ENCODE peak calls at places on chromosomes 7 and 10, in six cellular contexts. One of them, this sample, is unnamed.

GRCh38 chr7:99392659-99393362 is 15.6 kb downstream of the PDAP1 start:
- DNase-seq in NB4: no peak
- DNase-seq in IMR-90: no peak
- DNase-seq in prostate gland: peak; percentile 69
- DNase-seq in colonic mucosa: peak; percentile 91
- DNase-seq in bronchial epithelial cell: peak; percentile 65
- DNase-seq in this sample: no peak

GRCh38 chr7:158394936-158395335 is 192.7 kb downstream of the PTPRN2 start:
- DNase-seq in NB4: peak; percentile 36
- DNase-seq in IMR-90: no peak
- DNase-seq in prostate gland: no peak
- DNase-seq in colonic mucosa: peak; percentile 66
- DNase-seq in bronchial epithelial cell: no peak
- DNase-seq in this sample: peak; percentile 48

GRCh38 chr7:11775401-11775800 is 56.6 kb downstream of the THSD7A start:
- DNase-seq in NB4: no peak
- DNase-seq in IMR-90: no peak
- DNase-seq in prostate gland: no peak
- DNase-seq in colonic mucosa: no peak
- DNase-seq in bronchial epithelial cell: no peak
- DNase-seq in this sample: no peak

GRCh38 chr10:69644658-69645295 is 14.7 kb downstream of the FAM241B start:
- DNase-seq in NB4: peak; percentile 59
- DNase-seq in IMR-90: peak; percentile 41
- DNase-seq in prostate gland: peak; percentile 45
- DNase-seq in colonic mucosa: peak; percentile 57
- DNase-seq in bronchial epithelial cell: peak; percentile 49
- DNase-seq in this sample: peak; percentile 73

GRCh38 chr7:116978006-116978405 is 24.7 kb downstream of the ST7 start:
- DNase-seq in NB4: no peak
- DNase-seq in IMR-90: no peak
- DNase-seq in prostate gland: no peak
- DNase-seq in colonic mucosa: no peak
- DNase-seq in bronchial epithelial cell: no peak
- DNase-seq in this sample: no peak

GRCh38 chr7:91168766-91169518 is 95.3 kb upstream of the FZD1 start:
- DNase-seq in NB4: no peak
- DNase-seq in IMR-90: peak; percentile 68
- DNase-seq in prostate gland: no peak
- DNase-seq in colonic mucosa: no peak
- DNase-seq in bronchial epithelial cell: no peak
- DNase-seq in this sample: no peak

GRCh38 chr7:37107047-37107446 is 341.6 kb downstream of the ELMO1 start:
- DNase-seq in NB4: no peak
- DNase-seq in IMR-90: no peak
- DNase-seq in prostate gland: no peak
- DNase-seq in colonic mucosa: no peak
- DNase-seq in bronchial epithelial cell: no peak
- DNase-seq in this sample: no peak

GRCh38 chr10:102306006-102306405 is 60.7 kb downstream of the GBF1 start:
- DNase-seq in NB4: no peak
- DNase-seq in IMR-90: no peak
- DNase-seq in prostate gland: no peak
- DNase-seq in colonic mucosa: no peak
- DNase-seq in bronchial epithelial cell: no peak
- DNase-seq in this sample: no peak

GRCh38 chr7:87507446-87507845 is 32.0 kb upstream of the ABCB4 start:
- DNase-seq in NB4: no peak
- DNase-seq in IMR-90: no peak
- DNase-seq in prostate gland: no peak
- DNase-seq in colonic mucosa: no peak
- DNase-seq in bronchial epithelial cell: peak; percentile 2
- DNase-seq in this sample: peak; percentile 17

GRCh38 chr7:134262322-134262721 is 54.4 kb downstream of the SLC35B4 start:
- DNase-seq in NB4: no peak
- DNase-seq in IMR-90: no peak
- DNase-seq in prostate gland: no peak
- DNase-seq in colonic mucosa: no peak
- DNase-seq in bronchial epithelial cell: no peak
- DNase-seq in this sample: no peak

GRCh38 chr10:79246209-79246581 is 101.1 kb upstream of the PPIF start:
- DNase-seq in NB4: no peak
- DNase-seq in IMR-90: no peak
- DNase-seq in prostate gland: no peak
- DNase-seq in colonic mucosa: no peak
- DNase-seq in bronchial epithelial cell: no peak
- DNase-seq in this sample: peak; percentile 21

GRCh38 chr7:133854739-133855138 is 272.4 kb upstream of the LRGUK start:
- DNase-seq in NB4: peak; percentile 60
- DNase-seq in IMR-90: peak; percentile 76
- DNase-seq in prostate gland: peak; percentile 12
- DNase-seq in colonic mucosa: no peak
- DNase-seq in bronchial epithelial cell: peak; percentile 61
- DNase-seq in this sample: peak; percentile 52

GRCh38 chr7:101671783-101672356 is 42.8 kb upstream of the MYL10 start:
- DNase-seq in NB4: no peak
- DNase-seq in IMR-90: no peak
- DNase-seq in prostate gland: no peak
- DNase-seq in colonic mucosa: no peak
- DNase-seq in bronchial epithelial cell: no peak
- DNase-seq in this sample: no peak

GRCh38 chr10:72736176-72736795 is 44.3 kb downstream of the MCU start:
- DNase-seq in NB4: peak; percentile 15
- DNase-seq in IMR-90: peak; percentile 49
- DNase-seq in prostate gland: no peak
- DNase-seq in colonic mucosa: no peak
- DNase-seq in bronchial epithelial cell: peak; percentile 69
- DNase-seq in this sample: no peak

GRCh38 chr10:13991353-13991752 is 339.4 kb downstream of the FRMD4A start:
- DNase-seq in NB4: no peak
- DNase-seq in IMR-90: no peak
- DNase-seq in prostate gland: peak; percentile 24
- DNase-seq in colonic mucosa: no peak
- DNase-seq in bronchial epithelial cell: no peak
- DNase-seq in this sample: no peak

GRCh38 chr10:92024700-92025099 is 101.1 kb downstream of the BTAF1 start:
- DNase-seq in NB4: no peak
- DNase-seq in IMR-90: peak; percentile 23
- DNase-seq in prostate gland: no peak
- DNase-seq in colonic mucosa: no peak
- DNase-seq in bronchial epithelial cell: no peak
- DNase-seq in this sample: no peak

GRCh38 chr7:135602304-135602703 is 44.6 kb downstream of the NUP205 start:
- DNase-seq in NB4: no peak
- DNase-seq in IMR-90: peak; percentile 36
- DNase-seq in prostate gland: no peak
- DNase-seq in colonic mucosa: no peak
- DNase-seq in bronchial epithelial cell: peak; percentile 4
- DNase-seq in this sample: peak; percentile 27

GRCh38 chr7:43756368-43757072 is 2.0 kb upstream of the BLVRA start:
- DNase-seq in NB4: peak; percentile 54
- DNase-seq in IMR-90: peak; percentile 85
- DNase-seq in prostate gland: no peak
- DNase-seq in colonic mucosa: peak; percentile 16
- DNase-seq in bronchial epithelial cell: peak; percentile 44
- DNase-seq in this sample: peak; percentile 54

GRCh38 chr7:43752411-43752810 is 6.1 kb upstream of the BLVRA start:
- DNase-seq in NB4: no peak
- DNase-seq in IMR-90: no peak
- DNase-seq in prostate gland: no peak
- DNase-seq in colonic mucosa: no peak
- DNase-seq in bronchial epithelial cell: no peak
- DNase-seq in this sample: no peak

GRCh38 chr7:43753401-43753800 is 5.1 kb upstream of the BLVRA start:
- DNase-seq in NB4: no peak
- DNase-seq in IMR-90: no peak
- DNase-seq in prostate gland: no peak
- DNase-seq in colonic mucosa: no peak
- DNase-seq in bronchial epithelial cell: no peak
- DNase-seq in this sample: no peak

GRCh38 chr7:43754596-43754995 is 3.9 kb upstream of the BLVRA start:
- DNase-seq in NB4: no peak
- DNase-seq in IMR-90: no peak
- DNase-seq in prostate gland: no peak
- DNase-seq in colonic mucosa: no peak
- DNase-seq in bronchial epithelial cell: no peak
- DNase-seq in this sample: no peak

GRCh38 chr7:43753843-43754242 is 4.6 kb upstream of the BLVRA start:
- DNase-seq in NB4: no peak
- DNase-seq in IMR-90: no peak
- DNase-seq in prostate gland: no peak
- DNase-seq in colonic mucosa: no peak
- DNase-seq in bronchial epithelial cell: no peak
- DNase-seq in this sample: no peak
- TF ChIP-seq CTCF in NB4: no peak
- TF ChIP-seq CTCF in IMR-90: no peak
- TF ChIP-seq CTCF in prostate gland: no peak
- TF ChIP-seq CTCF in colonic mucosa: no peak
- TF ChIP-seq CTCF in bronchial epithelial cell: no peak
- TF ChIP-seq CTCF in this sample: no peak

DNA sequence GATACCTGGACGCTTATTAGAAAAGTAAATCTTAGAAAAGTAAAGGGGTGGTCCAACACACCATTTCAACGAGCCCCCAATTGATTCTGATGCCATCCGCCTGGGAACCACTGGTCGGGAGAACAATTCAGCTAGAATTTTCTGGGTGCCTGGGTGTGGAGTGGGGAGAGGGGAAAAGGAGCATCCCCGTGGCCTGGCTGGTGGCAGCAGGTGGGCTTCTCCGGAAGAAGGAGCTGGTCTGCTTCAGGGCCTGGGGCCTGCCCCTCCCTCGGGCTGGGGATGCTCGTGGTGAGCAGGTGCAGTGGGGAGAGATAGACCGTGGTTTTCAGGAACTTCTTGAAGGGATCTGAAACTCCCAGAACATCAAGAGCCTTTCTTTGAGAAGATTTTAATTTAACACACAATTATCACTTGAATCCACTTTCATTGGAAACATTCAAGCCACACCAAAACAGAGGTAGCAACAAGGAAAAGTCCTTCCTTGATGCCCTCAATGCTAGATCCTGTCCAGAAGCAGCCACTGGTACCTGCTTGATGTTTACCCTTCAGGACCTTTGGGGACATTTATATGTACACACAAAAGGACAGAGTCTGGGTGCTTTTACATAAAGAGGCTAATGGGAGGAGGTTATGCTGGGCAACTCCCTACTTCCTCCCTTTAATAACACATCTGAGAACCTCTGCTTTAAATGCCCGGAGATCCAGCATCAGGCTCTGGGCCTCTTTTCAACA is 39.7 kb upstream of the DUSP5 start:
- DNase-seq in NB4: peak; percentile 34
- DNase-seq in IMR-90: no peak
- DNase-seq in prostate gland: no peak
- DNase-seq in colonic mucosa: no peak
- DNase-seq in bronchial epithelial cell: no peak
- DNase-seq in this sample: no peak
- TF ChIP-seq CTCF in NB4: no peak
- TF ChIP-seq CTCF in IMR-90: no peak
- TF ChIP-seq CTCF in prostate gland: no peak
- TF ChIP-seq CTCF in colonic mucosa: no peak
- TF ChIP-seq CTCF in bronchial epithelial cell: no peak
- TF ChIP-seq CTCF in this sample: no peak

DNA sequence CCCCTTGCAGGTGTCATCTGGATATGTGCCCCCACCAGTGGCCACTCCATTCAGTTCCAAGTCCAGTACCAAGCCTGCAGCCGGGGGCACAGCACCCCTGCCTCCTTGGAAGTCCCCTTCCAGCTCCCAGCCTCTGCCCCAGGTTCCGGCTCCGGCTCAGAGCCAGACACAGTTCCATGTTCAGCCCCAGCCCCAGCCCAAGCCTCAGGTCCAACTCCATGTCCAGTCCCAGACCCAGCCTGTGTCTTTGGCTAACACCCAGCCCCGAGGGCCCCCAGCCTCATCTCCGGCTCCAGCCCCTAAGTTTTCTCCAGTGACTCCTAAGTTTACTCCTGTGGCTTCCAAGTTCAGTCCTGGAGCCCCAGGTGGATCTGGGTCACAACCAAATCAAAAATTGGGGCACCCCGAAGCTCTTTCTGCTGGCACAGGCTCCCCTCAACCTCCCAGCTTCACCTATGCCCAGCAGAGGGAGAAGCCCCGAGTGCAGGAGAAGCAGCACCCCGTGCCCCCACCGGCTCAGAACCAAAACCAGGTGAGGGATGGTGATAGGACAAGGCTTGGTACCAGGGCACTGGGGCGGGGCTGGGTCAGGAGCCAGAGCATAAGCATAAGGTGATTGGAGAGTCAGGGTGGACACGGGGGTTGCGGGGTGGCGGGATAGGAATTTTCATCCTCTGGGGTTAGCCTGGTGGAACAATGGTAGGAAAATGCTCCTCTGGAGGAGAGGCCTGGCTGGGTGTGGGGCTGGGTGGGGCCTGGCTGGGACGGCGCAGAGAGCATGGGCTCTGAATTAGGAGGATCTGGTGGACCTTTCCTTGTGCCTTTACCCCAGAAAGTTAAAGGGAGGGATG is 1.9 kb downstream of the ZYX start:
- DNase-seq in NB4: no peak
- DNase-seq in IMR-90: no peak
- DNase-seq in prostate gland: no peak
- DNase-seq in colonic mucosa: no peak
- DNase-seq in bronchial epithelial cell: no peak
- DNase-seq in this sample: no peak
- TF ChIP-seq CTCF in NB4: no peak
- TF ChIP-seq CTCF in IMR-90: no peak
- TF ChIP-seq CTCF in prostate gland: no peak
- TF ChIP-seq CTCF in colonic mucosa: no peak
- TF ChIP-seq CTCF in bronchial epithelial cell: no peak
- TF ChIP-seq CTCF in this sample: no peak

GRCh38 chr7:40833541-40834234 is 698.9 kb downstream of the SUGCT start:
- DNase-seq in NB4: no peak
- DNase-seq in IMR-90: peak; percentile 55
- DNase-seq in prostate gland: no peak
- DNase-seq in colonic mucosa: no peak
- DNase-seq in bronchial epithelial cell: peak; percentile 19
- DNase-seq in this sample: no peak
- TF ChIP-seq CTCF in NB4: no peak
- TF ChIP-seq CTCF in IMR-90: peak; percentile 50
- TF ChIP-seq CTCF in prostate gland: no peak
- TF ChIP-seq CTCF in colonic mucosa: no peak
- TF ChIP-seq CTCF in bronchial epithelial cell: no peak
- TF ChIP-seq CTCF in this sample: peak; percentile 31

GRCh38 chr7:27269455-27269854 is 26.9 kb downstream of the EVX1 start:
- DNase-seq in NB4: no peak
- DNase-seq in IMR-90: no peak
- DNase-seq in prostate gland: no peak
- DNase-seq in colonic mucosa: no peak
- DNase-seq in bronchial epithelial cell: no peak
- DNase-seq in this sample: no peak
- TF ChIP-seq CTCF in NB4: no peak
- TF ChIP-seq CTCF in IMR-90: no peak
- TF ChIP-seq CTCF in prostate gland: no peak
- TF ChIP-seq CTCF in colonic mucosa: no peak
- TF ChIP-seq CTCF in bronchial epithelial cell: no peak
- TF ChIP-seq CTCF in this sample: no peak

GRCh38 chr10:94327649-94328048 is 35.1 kb downstream of the NOC3L start:
- DNase-seq in NB4: no peak
- DNase-seq in IMR-90: no peak
- DNase-seq in prostate gland: no peak
- DNase-seq in colonic mucosa: no peak
- DNase-seq in bronchial epithelial cell: no peak
- DNase-seq in this sample: no peak
- TF ChIP-seq CTCF in NB4: no peak
- TF ChIP-seq CTCF in IMR-90: no peak
- TF ChIP-seq CTCF in prostate gland: no peak
- TF ChIP-seq CTCF in colonic mucosa: no peak
- TF ChIP-seq CTCF in bronchial epithelial cell: no peak
- TF ChIP-seq CTCF in this sample: no peak

GRCh38 chr7:97016392-97017196 is 8.0 kb downstream of the DLX5 start:
- DNase-seq in NB4: no peak
- DNase-seq in IMR-90: no peak
- DNase-seq in prostate gland: no peak
- DNase-seq in colonic mucosa: no peak
- DNase-seq in bronchial epithelial cell: no peak
- DNase-seq in this sample: no peak
- TF ChIP-seq CTCF in NB4: no peak
- TF ChIP-seq CTCF in IMR-90: no peak
- TF ChIP-seq CTCF in prostate gland: no peak
- TF ChIP-seq CTCF in colonic mucosa: no peak
- TF ChIP-seq CTCF in bronchial epithelial cell: no peak
- TF ChIP-seq CTCF in this sample: no peak

This sample was measured in MCF 10A.